ENCODE peak calls at places on chromosomes 4 and X, in ten cellular contexts. One of them, this sample, is unnamed.

GRCh38 chrX:84064164-84064563 is 123.8 kb downstream of the RPS6KA6 start:
- DNase-seq in cardiac fibroblast: peak
- DNase-seq in testis: no peak
- DNase-seq in tibial artery: no peak
- DNase-seq in choroid plexus epithelial cell: peak
- DNase-seq in body of pancreas: no peak
- DNase-seq in SK-N-SH: no peak
- DNase-seq in LNCaP clone FGC: no peak
- DNase-seq in fibroblast of the aortic adventitia: no peak
- DNase-seq in lower lobe of right lung: no peak
- DNase-seq in this sample: no peak

GRCh38 chr4:177737387-177737965 is 295.2 kb upstream of the AGA start:
- DNase-seq in body of pancreas: no peak
- DNase-seq in fibroblast of the aortic adventitia: no peak
- DNase-seq in tibial artery: no peak
- DNase-seq in testis: no peak
- DNase-seq in SK-N-SH: no peak
- DNase-seq in LNCaP clone FGC: no peak
- DNase-seq in lower lobe of right lung: no peak
- DNase-seq in choroid plexus epithelial cell: no peak
- DNase-seq in cardiac fibroblast: peak
- DNase-seq in this sample: no peak

GRCh38 chr4:150381671-150382427 is 200.1 kb upstream of the MAB21L2 start:
- DNase-seq in testis: no peak
- DNase-seq in SK-N-SH: no peak
- DNase-seq in LNCaP clone FGC: no peak
- DNase-seq in choroid plexus epithelial cell: peak
- DNase-seq in tibial artery: no peak
- DNase-seq in fibroblast of the aortic adventitia: peak
- DNase-seq in cardiac fibroblast: peak
- DNase-seq in lower lobe of right lung: no peak
- DNase-seq in body of pancreas: no peak
- DNase-seq in this sample: no peak

GRCh38 chr4:125719987-125720386 is 405.2 kb downstream of the FAT4 start:
- DNase-seq in fibroblast of the aortic adventitia: no peak
- DNase-seq in SK-N-SH: no peak
- DNase-seq in LNCaP clone FGC: peak
- DNase-seq in choroid plexus epithelial cell: peak
- DNase-seq in cardiac fibroblast: peak
- DNase-seq in lower lobe of right lung: no peak
- DNase-seq in testis: no peak
- DNase-seq in tibial artery: no peak
- DNase-seq in body of pancreas: no peak
- DNase-seq in this sample: no peak

GRCh38 chr4:107034982-107035710 is 967 bp downstream of the DKK2 start:
- DNase-seq in SK-N-SH: peak
- DNase-seq in body of pancreas: peak
- DNase-seq in testis: no peak
- DNase-seq in lower lobe of right lung: peak
- DNase-seq in tibial artery: peak
- DNase-seq in LNCaP clone FGC: no peak
- DNase-seq in cardiac fibroblast: peak
- DNase-seq in fibroblast of the aortic adventitia: peak
- DNase-seq in choroid plexus epithelial cell: peak
- DNase-seq in this sample: no peak

GRCh38 chr4:89751416-89751815 is 85.5 kb downstream of the SNCA start:
- DNase-seq in testis: no peak
- DNase-seq in fibroblast of the aortic adventitia: no peak
- DNase-seq in tibial artery: no peak
- DNase-seq in lower lobe of right lung: no peak
- DNase-seq in cardiac fibroblast: no peak
- DNase-seq in choroid plexus epithelial cell: no peak
- DNase-seq in body of pancreas: no peak
- DNase-seq in LNCaP clone FGC: no peak
- DNase-seq in SK-N-SH: no peak
- DNase-seq in this sample: no peak

GRCh38 chrX:9865804-9866471 is 79.7 kb downstream of the SHROOM2 start:
- DNase-seq in LNCaP clone FGC: no peak
- DNase-seq in cardiac fibroblast: peak
- DNase-seq in testis: no peak
- DNase-seq in lower lobe of right lung: no peak
- DNase-seq in choroid plexus epithelial cell: no peak
- DNase-seq in body of pancreas: no peak
- DNase-seq in tibial artery: no peak
- DNase-seq in SK-N-SH: no peak
- DNase-seq in fibroblast of the aortic adventitia: no peak
- DNase-seq in this sample: no peak

GRCh38 chr4:6342530-6343293 is 73.1 kb downstream of the WFS1 start:
- DNase-seq in testis: peak
- DNase-seq in SK-N-SH: peak
- DNase-seq in lower lobe of right lung: peak
- DNase-seq in cardiac fibroblast: peak
- DNase-seq in choroid plexus epithelial cell: peak
- DNase-seq in body of pancreas: peak
- DNase-seq in fibroblast of the aortic adventitia: no peak
- DNase-seq in LNCaP clone FGC: no peak
- DNase-seq in tibial artery: peak
- DNase-seq in this sample: no peak

GRCh38 chr4:6898763-6899162 is 10.9 kb upstream of the TBC1D14 start:
- DNase-seq in choroid plexus epithelial cell: no peak
- DNase-seq in cardiac fibroblast: no peak
- DNase-seq in testis: no peak
- DNase-seq in tibial artery: no peak
- DNase-seq in LNCaP clone FGC: no peak
- DNase-seq in lower lobe of right lung: no peak
- DNase-seq in body of pancreas: no peak
- DNase-seq in SK-N-SH: no peak
- DNase-seq in fibroblast of the aortic adventitia: no peak
- DNase-seq in this sample: peak

GRCh38 chr4:88060431-88060830 is 53.0 kb downstream of the PKD2 start:
- DNase-seq in cardiac fibroblast: no peak
- DNase-seq in testis: no peak
- DNase-seq in LNCaP clone FGC: no peak
- DNase-seq in SK-N-SH: no peak
- DNase-seq in choroid plexus epithelial cell: peak
- DNase-seq in lower lobe of right lung: no peak
- DNase-seq in tibial artery: no peak
- DNase-seq in body of pancreas: no peak
- DNase-seq in fibroblast of the aortic adventitia: no peak
- DNase-seq in this sample: no peak

GRCh38 chrX:120269379-120270035 is 18.9 kb downstream of the ZBTB33 start:
- DNase-seq in SK-N-SH: no peak
- DNase-seq in tibial artery: no peak
- DNase-seq in lower lobe of right lung: no peak
- DNase-seq in fibroblast of the aortic adventitia: peak
- DNase-seq in body of pancreas: no peak
- DNase-seq in LNCaP clone FGC: no peak
- DNase-seq in testis: no peak
- DNase-seq in cardiac fibroblast: peak
- DNase-seq in choroid plexus epithelial cell: peak
- DNase-seq in this sample: no peak

GRCh38 chrX:78831523-78831922 is 84.0 kb downstream of the LPAR4 start:
- DNase-seq in choroid plexus epithelial cell: no peak
- DNase-seq in tibial artery: no peak
- DNase-seq in LNCaP clone FGC: no peak
- DNase-seq in cardiac fibroblast: no peak
- DNase-seq in fibroblast of the aortic adventitia: no peak
- DNase-seq in testis: no peak
- DNase-seq in body of pancreas: no peak
- DNase-seq in lower lobe of right lung: no peak
- DNase-seq in SK-N-SH: no peak
- DNase-seq in this sample: no peak

DNA sequence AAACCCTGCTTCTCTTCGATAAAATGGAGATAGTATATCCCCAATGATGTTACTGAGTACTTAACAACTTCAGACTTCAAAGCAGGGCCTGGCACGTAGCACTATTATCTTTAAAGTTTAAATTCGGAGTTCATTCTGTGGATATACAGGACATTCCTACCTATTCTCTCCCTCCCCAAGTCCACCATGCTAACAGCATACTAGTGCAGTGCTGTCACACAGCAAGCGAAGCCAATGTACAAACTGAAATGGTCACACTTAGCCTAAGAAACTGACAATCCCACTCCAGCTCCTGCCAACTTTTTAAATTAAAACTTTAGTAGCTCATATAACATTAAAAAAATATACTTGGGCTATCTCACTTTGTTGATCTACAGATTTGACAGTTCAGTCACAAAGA is 1.2 kb upstream of the DNAJB14 start:
- DNase-seq in lower lobe of right lung: no peak
- DNase-seq in tibial artery: no peak
- DNase-seq in body of pancreas: no peak
- DNase-seq in fibroblast of the aortic adventitia: no peak
- DNase-seq in LNCaP clone FGC: no peak
- DNase-seq in cardiac fibroblast: no peak
- DNase-seq in choroid plexus epithelial cell: no peak
- DNase-seq in SK-N-SH: no peak
- DNase-seq in testis: no peak
- DNase-seq in this sample: no peak
- H3K4me3 ChIP-seq in lower lobe of right lung: no peak
- H3K4me3 ChIP-seq in tibial artery: no peak
- H3K4me3 ChIP-seq in body of pancreas: no peak
- H3K4me3 ChIP-seq in fibroblast of the aortic adventitia: peak
- H3K4me3 ChIP-seq in LNCaP clone FGC: peak
- H3K4me3 ChIP-seq in cardiac fibroblast: no peak
- H3K4me3 ChIP-seq in choroid plexus epithelial cell: no peak
- H3K4me3 ChIP-seq in SK-N-SH: no peak
- H3K4me3 ChIP-seq in testis: peak
- H3K4me3 ChIP-seq in this sample: no peak

GRCh38 chr4:110959041-110959643 is 336.3 kb upstream of the PITX2 start:
- DNase-seq in lower lobe of right lung: no peak
- DNase-seq in fibroblast of the aortic adventitia: peak
- DNase-seq in body of pancreas: no peak
- DNase-seq in tibial artery: no peak
- DNase-seq in SK-N-SH: no peak
- DNase-seq in choroid plexus epithelial cell: peak
- DNase-seq in testis: no peak
- DNase-seq in cardiac fibroblast: peak
- DNase-seq in LNCaP clone FGC: no peak
- DNase-seq in this sample: no peak
- TF ChIP-seq CTCF in lower lobe of right lung: no peak
- TF ChIP-seq CTCF in fibroblast of the aortic adventitia: peak
- TF ChIP-seq CTCF in body of pancreas: no peak
- TF ChIP-seq CTCF in tibial artery: no peak
- TF ChIP-seq CTCF in SK-N-SH: peak
- TF ChIP-seq CTCF in choroid plexus epithelial cell: peak
- TF ChIP-seq CTCF in testis: no peak
- TF ChIP-seq CTCF in cardiac fibroblast: peak
- TF ChIP-seq CTCF in LNCaP clone FGC: peak
- TF ChIP-seq CTCF in this sample: peak

GRCh38 chrX:93468075-93468474 is 205.3 kb downstream of the NAP1L3 start:
- DNase-seq in testis: no peak
- DNase-seq in body of pancreas: no peak
- DNase-seq in cardiac fibroblast: no peak
- DNase-seq in SK-N-SH: no peak
- DNase-seq in fibroblast of the aortic adventitia: no peak
- DNase-seq in LNCaP clone FGC: no peak
- DNase-seq in tibial artery: no peak
- DNase-seq in choroid plexus epithelial cell: no peak
- DNase-seq in lower lobe of right lung: no peak
- DNase-seq in this sample: no peak
- H3K4me3 ChIP-seq in testis: no peak
- H3K4me3 ChIP-seq in body of pancreas: no peak
- H3K4me3 ChIP-seq in cardiac fibroblast: no peak
- H3K4me3 ChIP-seq in SK-N-SH: no peak
- H3K4me3 ChIP-seq in fibroblast of the aortic adventitia: no peak
- H3K4me3 ChIP-seq in LNCaP clone FGC: no peak
- H3K4me3 ChIP-seq in tibial artery: no peak
- H3K4me3 ChIP-seq in choroid plexus epithelial cell: no peak
- H3K4me3 ChIP-seq in lower lobe of right lung: no peak
- H3K4me3 ChIP-seq in this sample: no peak

GRCh38 chr4:96913437-96914075 is 1073.7 kb downstream of the PDHA2 start:
- DNase-seq in cardiac fibroblast: no peak
- DNase-seq in lower lobe of right lung: no peak
- DNase-seq in body of pancreas: no peak
- DNase-seq in SK-N-SH: peak
- DNase-seq in LNCaP clone FGC: no peak
- DNase-seq in testis: no peak
- DNase-seq in tibial artery: no peak
- DNase-seq in fibroblast of the aortic adventitia: no peak
- DNase-seq in choroid plexus epithelial cell: peak
- DNase-seq in this sample: no peak
- TF ChIP-seq CTCF in cardiac fibroblast: no peak
- TF ChIP-seq CTCF in lower lobe of right lung: no peak
- TF ChIP-seq CTCF in body of pancreas: no peak
- TF ChIP-seq CTCF in SK-N-SH: no peak
- TF ChIP-seq CTCF in LNCaP clone FGC: no peak
- TF ChIP-seq CTCF in testis: no peak
- TF ChIP-seq CTCF in tibial artery: no peak
- TF ChIP-seq CTCF in fibroblast of the aortic adventitia: no peak
- TF ChIP-seq CTCF in choroid plexus epithelial cell: no peak
- TF ChIP-seq CTCF in this sample: no peak